ENCODE peak calls at places on chromosomes 5 and 9, in nine cellular contexts. One of them, this sample, is unnamed.

GRCh38 chr5:155368490-155368889 is 354.9 kb downstream of the KIF4B start:
- DNase-seq in GM13976: no peak
- DNase-seq in upper lobe of right lung: no peak
- DNase-seq in GM10248: no peak
- DNase-seq in AG08396: no peak
- DNase-seq in NCI-H1105 treated with DMSO at 0.1 percent for 48 hours: no peak
- DNase-seq in lung microvascular endothelial cell: no peak
- DNase-seq in anterior cingulate cortex: no peak
- DNase-seq in M059J: no peak
- DNase-seq in this sample: no peak

GRCh38 chr9:129888085-129888808 is 53.0 kb downstream of the USP20 start:
- DNase-seq in GM13976: peak; percentile 79
- DNase-seq in upper lobe of right lung: peak; percentile 79
- DNase-seq in GM10248: peak; percentile 79
- DNase-seq in AG08396: no peak
- DNase-seq in NCI-H1105 treated with DMSO at 0.1 percent for 48 hours: no peak
- DNase-seq in lung microvascular endothelial cell: no peak
- DNase-seq in anterior cingulate cortex: no peak
- DNase-seq in M059J: no peak
- DNase-seq in this sample: no peak

GRCh38 chr5:59124983-59125960 is 542.4 kb downstream of the RAB3C start:
- DNase-seq in GM13976: no peak
- DNase-seq in upper lobe of right lung: no peak
- DNase-seq in GM10248: no peak
- DNase-seq in AG08396: no peak
- DNase-seq in NCI-H1105 treated with DMSO at 0.1 percent for 48 hours: no peak
- DNase-seq in lung microvascular endothelial cell: peak; percentile 5
- DNase-seq in anterior cingulate cortex: no peak
- DNase-seq in M059J: no peak
- DNase-seq in this sample: no peak

GRCh38 chr9:69461084-69461483 is 136.1 kb downstream of the ENTREP1 start:
- DNase-seq in GM13976: no peak
- DNase-seq in upper lobe of right lung: no peak
- DNase-seq in GM10248: no peak
- DNase-seq in AG08396: no peak
- DNase-seq in NCI-H1105 treated with DMSO at 0.1 percent for 48 hours: no peak
- DNase-seq in lung microvascular endothelial cell: no peak
- DNase-seq in anterior cingulate cortex: no peak
- DNase-seq in M059J: no peak
- DNase-seq in this sample: no peak

GRCh38 chr9:127637322-127637847 is 25.3 kb downstream of the STXBP1 start:
- DNase-seq in GM13976: no peak
- DNase-seq in upper lobe of right lung: peak; percentile 58
- DNase-seq in GM10248: no peak
- DNase-seq in AG08396: peak; percentile 61
- DNase-seq in NCI-H1105 treated with DMSO at 0.1 percent for 48 hours: peak; percentile 41
- DNase-seq in lung microvascular endothelial cell: peak; percentile 69
- DNase-seq in anterior cingulate cortex: no peak
- DNase-seq in M059J: peak; percentile 61
- DNase-seq in this sample: no peak

GRCh38 chr5:61575103-61575502 is 243.0 kb downstream of the ZSWIM6 start:
- DNase-seq in GM13976: no peak
- DNase-seq in upper lobe of right lung: no peak
- DNase-seq in GM10248: no peak
- DNase-seq in AG08396: peak; percentile 67
- DNase-seq in NCI-H1105 treated with DMSO at 0.1 percent for 48 hours: no peak
- DNase-seq in lung microvascular endothelial cell: peak; percentile 6
- DNase-seq in anterior cingulate cortex: no peak
- DNase-seq in M059J: peak; percentile 76
- DNase-seq in this sample: no peak

GRCh38 chr9:13841801-13842462 is 472.0 kb downstream of the NFIB start:
- DNase-seq in GM13976: no peak
- DNase-seq in upper lobe of right lung: no peak
- DNase-seq in GM10248: no peak
- DNase-seq in AG08396: no peak
- DNase-seq in NCI-H1105 treated with DMSO at 0.1 percent for 48 hours: peak; percentile 94
- DNase-seq in lung microvascular endothelial cell: no peak
- DNase-seq in anterior cingulate cortex: no peak
- DNase-seq in M059J: no peak
- DNase-seq in this sample: no peak

GRCh38 chr5:114449836-114450515 is 88.1 kb downstream of the KCNN2 start:
- DNase-seq in GM13976: peak; percentile 68
- DNase-seq in upper lobe of right lung: peak; percentile 73
- DNase-seq in GM10248: peak; percentile 74
- DNase-seq in AG08396: peak; percentile 75
- DNase-seq in NCI-H1105 treated with DMSO at 0.1 percent for 48 hours: peak; percentile 50
- DNase-seq in lung microvascular endothelial cell: peak; percentile 88
- DNase-seq in anterior cingulate cortex: peak; percentile 63
- DNase-seq in M059J: peak; percentile 46
- DNase-seq in this sample: peak; percentile 56

GRCh38 chr9:88676644-88677043 is 141.7 kb downstream of the NXNL2 start:
- DNase-seq in GM13976: no peak
- DNase-seq in upper lobe of right lung: no peak
- DNase-seq in GM10248: no peak
- DNase-seq in AG08396: no peak
- DNase-seq in NCI-H1105 treated with DMSO at 0.1 percent for 48 hours: no peak
- DNase-seq in lung microvascular endothelial cell: no peak
- DNase-seq in anterior cingulate cortex: no peak
- DNase-seq in M059J: no peak
- DNase-seq in this sample: no peak

GRCh38 chr9:136483589-136484152 is 831 bp upstream of the SEC16A start:
- DNase-seq in GM13976: peak; percentile 97
- DNase-seq in upper lobe of right lung: peak; percentile 97
- DNase-seq in GM10248: peak; percentile 97
- DNase-seq in AG08396: peak; percentile 99
- DNase-seq in NCI-H1105 treated with DMSO at 0.1 percent for 48 hours: peak; percentile 85
- DNase-seq in lung microvascular endothelial cell: peak; percentile 94
- DNase-seq in anterior cingulate cortex: peak; percentile 92
- DNase-seq in M059J: peak; percentile 88
- DNase-seq in this sample: peak; percentile 96

GRCh38 chr9:76027426-76027825 is 137.0 kb downstream of the PCSK5 start:
- DNase-seq in GM13976: no peak
- DNase-seq in upper lobe of right lung: no peak
- DNase-seq in GM10248: no peak
- DNase-seq in AG08396: peak; percentile 8
- DNase-seq in NCI-H1105 treated with DMSO at 0.1 percent for 48 hours: no peak
- DNase-seq in lung microvascular endothelial cell: no peak
- DNase-seq in anterior cingulate cortex: no peak
- DNase-seq in M059J: peak; percentile 25
- DNase-seq in this sample: no peak

GRCh38 chr9:34513567-34514214 is 9.1 kb downstream of the ENHO start:
- DNase-seq in GM13976: no peak
- DNase-seq in upper lobe of right lung: no peak
- DNase-seq in GM10248: no peak
- DNase-seq in AG08396: no peak
- DNase-seq in NCI-H1105 treated with DMSO at 0.1 percent for 48 hours: no peak
- DNase-seq in lung microvascular endothelial cell: no peak
- DNase-seq in anterior cingulate cortex: peak; percentile 43
- DNase-seq in M059J: peak; percentile 23
- DNase-seq in this sample: no peak

GRCh38 chr9:114902773-114903589 is 27.4 kb downstream of the TNFSF8 start:
- DNase-seq in GM13976: no peak
- DNase-seq in upper lobe of right lung: no peak
- DNase-seq in GM10248: no peak
- DNase-seq in AG08396: no peak
- DNase-seq in NCI-H1105 treated with DMSO at 0.1 percent for 48 hours: no peak
- DNase-seq in lung microvascular endothelial cell: peak; percentile 21
- DNase-seq in anterior cingulate cortex: no peak
- DNase-seq in M059J: peak; percentile 78
- DNase-seq in this sample: no peak